ENCODE peak calls at places on chromosome 18, in four cellular contexts. One of them, this sample, is unnamed.

GRCh38 chr18:37299471-37300304 is 265.9 kb downstream of the CELF4 start:
- DNase-seq in IMR-90: peak; percentile 93
- DNase-seq in H9: no peak
- DNase-seq in H1: no peak
- DNase-seq in this sample: peak; percentile 56

GRCh38 chr18:73245345-73245744 is 377.6 kb upstream of the NETO1 start:
- DNase-seq in IMR-90: no peak
- DNase-seq in H1: peak; percentile 47
- DNase-seq in H9: peak; percentile 51
- DNase-seq in this sample: peak; percentile 89

GRCh38 chr18:8212893-8213805 is 396.1 kb upstream of the RAB12 start:
- DNase-seq in H9: no peak
- DNase-seq in IMR-90: peak; percentile 94
- DNase-seq in H1: no peak
- DNase-seq in this sample: no peak

GRCh38 chr18:6328624-6329016 is 86.1 kb downstream of the L3MBTL4 start:
- DNase-seq in H9: no peak
- DNase-seq in H1: no peak
- DNase-seq in IMR-90: no peak
- DNase-seq in this sample: no peak

GRCh38 chr18:78765142-78765541 is 214.5 kb upstream of the SALL3 start:
- DNase-seq in IMR-90: no peak
- DNase-seq in H9: no peak
- DNase-seq in H1: no peak
- DNase-seq in this sample: no peak

GRCh38 chr18:67232406-67232805 is 284.1 kb downstream of the DSEL start:
- DNase-seq in IMR-90: peak; percentile 62
- DNase-seq in H1: no peak
- DNase-seq in H9: no peak
- DNase-seq in this sample: peak; percentile 4

GRCh38 chr18:26549103-26549485 is 741 bp upstream of the KCTD1 start:
- DNase-seq in H9: no peak
- DNase-seq in IMR-90: peak; percentile 31
- DNase-seq in H1: peak; percentile 74
- DNase-seq in this sample: peak; percentile 73

GRCh38 chr18:74806700-74807416 is 209.2 kb downstream of the ZNF407 start:
- DNase-seq in H1: no peak
- DNase-seq in IMR-90: peak; percentile 94
- DNase-seq in H9: no peak
- DNase-seq in this sample: peak; percentile 54

GRCh38 chr18:33375829-33376228 is 64.7 kb downstream of the CCDC178 start:
- DNase-seq in H9: no peak
- DNase-seq in H1: no peak
- DNase-seq in IMR-90: no peak
- DNase-seq in this sample: no peak

GRCh38 chr18:33114749-33115148 is 325.8 kb downstream of the CCDC178 start:
- DNase-seq in H1: no peak
- DNase-seq in IMR-90: no peak
- DNase-seq in H9: no peak
- DNase-seq in this sample: no peak

GRCh38 chr18:39232937-39233336 is 1667.3 kb upstream of the CELF4 start:
- DNase-seq in H9: no peak
- DNase-seq in IMR-90: no peak
- DNase-seq in H1: no peak
- DNase-seq in this sample: no peak

GRCh38 chr18:34709104-34709503 is 994 bp upstream of the DTNA start:
- DNase-seq in IMR-90: peak; percentile 87
- DNase-seq in H1: no peak
- DNase-seq in H9: no peak
- DNase-seq in this sample: no peak

GRCh38 chr18:25445430-25445829 is 93.5 kb upstream of the ZNF521 start:
- DNase-seq in H1: no peak
- DNase-seq in IMR-90: no peak
- DNase-seq in H9: no peak
- DNase-seq in this sample: no peak

GRCh38 chr18:47929681-47930085 is 776 bp downstream of the SMAD2 start:
- DNase-seq in H1: no peak
- DNase-seq in H9: no peak
- DNase-seq in IMR-90: peak; percentile 45
- DNase-seq in this sample: no peak

GRCh38 chr18:62715829-62716678 is 713 bp downstream of the PHLPP1 start:
- DNase-seq in H1: peak; percentile 73
- DNase-seq in IMR-90: peak; percentile 59
- DNase-seq in H9: peak; percentile 49
- DNase-seq in this sample: peak; percentile 79

GRCh38 chr18:76589309-76589708 is 94.3 kb upstream of the ZNF516 start:
- DNase-seq in IMR-90: no peak
- DNase-seq in H9: no peak
- DNase-seq in H1: no peak
- DNase-seq in this sample: no peak

GRCh38 chr18:61702007-61702406 is 190.8 kb downstream of the RNF152 start:
- DNase-seq in H9: no peak
- DNase-seq in H1: no peak
- DNase-seq in IMR-90: peak; percentile 89
- DNase-seq in this sample: no peak

GRCh38 chr18:36130883-36131653 is 1.4 kb downstream of the ELP2 start:
- DNase-seq in H1: no peak
- DNase-seq in H9: no peak
- DNase-seq in IMR-90: no peak
- DNase-seq in this sample: no peak

GRCh38 chr18:36302676-36303075 is 5.2 kb downstream of the FHOD3 start:
- DNase-seq in IMR-90: peak; percentile 42
- DNase-seq in H9: no peak
- DNase-seq in H1: no peak
- DNase-seq in this sample: no peak

GRCh38 chr18:21194871-21195771 is 46.9 kb upstream of the GREB1L start:
- DNase-seq in IMR-90: peak; percentile 58
- DNase-seq in H1: no peak
- DNase-seq in H9: no peak
- DNase-seq in this sample: peak; percentile 42

GRCh38 chr18:73901151-73901550 is 246.5 kb downstream of the FBXO15 start:
- DNase-seq in H1: no peak
- DNase-seq in IMR-90: no peak
- DNase-seq in H9: no peak
- DNase-seq in this sample: no peak

GRCh38 chr18:8341481-8342230 is 267.6 kb upstream of the RAB12 start:
- DNase-seq in IMR-90: peak; percentile 75
- DNase-seq in H1: no peak
- DNase-seq in H9: no peak
- DNase-seq in this sample: peak; percentile 25

GRCh38 chr18:63844254-63844653 is 43.3 kb upstream of the SERPINB2 start:
- DNase-seq in H9: no peak
- DNase-seq in H1: no peak
- DNase-seq in IMR-90: peak; percentile 67
- DNase-seq in this sample: peak; percentile 47

GRCh38 chr18:72672364-72673151 is 128.4 kb upstream of the CBLN2 start:
- DNase-seq in IMR-90: peak; percentile 11
- DNase-seq in H1: no peak
- DNase-seq in H9: no peak
- DNase-seq in this sample: peak; percentile 60

GRCh38 chr18:21386523-21387240 is 144.7 kb downstream of the GREB1L start:
- DNase-seq in H1: no peak
- DNase-seq in IMR-90: no peak
- DNase-seq in H9: peak; percentile 50
- DNase-seq in this sample: peak; percentile 97

GRCh38 chr18:49031511-49032188 is 80.9 kb upstream of the SMAD7 start:
- DNase-seq in H1: peak; percentile 41
- DNase-seq in IMR-90: no peak
- DNase-seq in H9: no peak
- DNase-seq in this sample: no peak

GRCh38 chr18:48326901-48327675 is 82.1 kb downstream of the ZBTB7C start:
- DNase-seq in IMR-90: peak; percentile 29
- DNase-seq in H1: no peak
- DNase-seq in H9: no peak
- DNase-seq in this sample: no peak

GRCh38 chr18:48541026-48541746 is 2.4 kb downstream of the CTIF start:
- DNase-seq in IMR-90: peak; percentile 75
- DNase-seq in H1: peak; percentile 73
- DNase-seq in H9: peak; percentile 66
- DNase-seq in this sample: peak; percentile 90

GRCh38 chr18:65704051-65704450 is 46.8 kb upstream of the CDH7 start:
- DNase-seq in IMR-90: no peak
- DNase-seq in H9: no peak
- DNase-seq in H1: no peak
- DNase-seq in this sample: no peak

GRCh38 chr18:75521808-75522207 is 94.3 kb upstream of the SMIM21 start:
- DNase-seq in IMR-90: no peak
- DNase-seq in H1: no peak
- DNase-seq in H9: no peak
- DNase-seq in this sample: peak; percentile 11

GRCh38 chr18:76757343-76757742 is 65.0 kb upstream of the ZNF236 start:
- DNase-seq in IMR-90: no peak
- DNase-seq in H1: no peak
- DNase-seq in H9: no peak
- DNase-seq in this sample: no peak

GRCh38 chr18:58177886-58178470 is 134.0 kb downstream of the NEDD4L start:
- DNase-seq in IMR-90: no peak
- DNase-seq in H9: no peak
- DNase-seq in H1: peak; percentile 14
- DNase-seq in this sample: no peak
- H3K4me2 ChIP-seq in IMR-90: peak overlapping the region; percentile 55
- H3K4me2 ChIP-seq in H9: no peak overlapping the region
- H3K4me2 ChIP-seq in H1: no peak overlapping the region
- H3K4me2 ChIP-seq in this sample: no peak overlapping the region

GRCh38 chr18:50647237-50647636 is 87.3 kb downstream of the MAPK4 start:
- DNase-seq in H1: no peak
- DNase-seq in IMR-90: no peak
- DNase-seq in H9: no peak
- DNase-seq in this sample: no peak

GRCh38 chr18:50647792-50648191 is 87.9 kb downstream of the MAPK4 start:
- DNase-seq in H1: no peak
- DNase-seq in IMR-90: no peak
- DNase-seq in H9: no peak
- DNase-seq in this sample: no peak

GRCh38 chr18:50642439-50642838 is 82.6 kb downstream of the MAPK4 start:
- DNase-seq in H9: no peak
- DNase-seq in H1: no peak
- DNase-seq in IMR-90: no peak
- DNase-seq in this sample: peak; percentile 25

GRCh38 chr18:50644146-50644545 is 84.3 kb downstream of the MAPK4 start:
- DNase-seq in H9: no peak
- DNase-seq in H1: no peak
- DNase-seq in IMR-90: no peak
- DNase-seq in this sample: no peak

GRCh38 chr18:50644807-50645206 is 84.9 kb downstream of the MAPK4 start:
- DNase-seq in H9: peak; percentile 85
- DNase-seq in H1: peak; percentile 61
- DNase-seq in IMR-90: no peak
- DNase-seq in this sample: peak; percentile 86
- H4K5ac ChIP-seq in H9: no peak overlapping the region
- H4K5ac ChIP-seq in H1: no peak overlapping the region
- H4K5ac ChIP-seq in IMR-90: no peak overlapping the region
- H4K5ac ChIP-seq in this sample: no peak overlapping the region

DNA sequence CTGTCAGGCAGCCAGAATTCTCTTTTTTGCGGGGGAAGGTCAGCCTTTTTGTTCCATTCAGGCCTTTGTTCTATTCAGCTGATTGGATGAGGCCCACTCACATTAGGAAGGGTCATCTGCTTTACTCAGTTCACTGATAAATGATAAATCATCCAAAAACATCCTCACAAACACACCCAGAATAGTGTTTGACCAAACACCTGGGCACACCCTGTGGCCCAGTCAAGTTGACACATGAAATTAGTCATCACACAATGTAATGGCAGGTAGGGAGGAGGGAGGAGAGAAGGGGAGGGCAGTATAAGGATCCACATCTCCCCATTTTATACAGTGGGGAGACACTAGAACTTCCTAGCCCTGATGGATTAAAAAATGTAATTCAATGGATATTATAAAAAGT is 8.3 kb upstream of the RMC1 start:
- DNase-seq in H9: no peak
- DNase-seq in IMR-90: no peak
- DNase-seq in H1: no peak
- DNase-seq in this sample: no peak
- H3K4me2 ChIP-seq in H9: no peak overlapping the region
- H3K4me2 ChIP-seq in IMR-90: no peak overlapping the region
- H3K4me2 ChIP-seq in H1: no peak overlapping the region
- H3K4me2 ChIP-seq in this sample: no peak overlapping the region

DNA sequence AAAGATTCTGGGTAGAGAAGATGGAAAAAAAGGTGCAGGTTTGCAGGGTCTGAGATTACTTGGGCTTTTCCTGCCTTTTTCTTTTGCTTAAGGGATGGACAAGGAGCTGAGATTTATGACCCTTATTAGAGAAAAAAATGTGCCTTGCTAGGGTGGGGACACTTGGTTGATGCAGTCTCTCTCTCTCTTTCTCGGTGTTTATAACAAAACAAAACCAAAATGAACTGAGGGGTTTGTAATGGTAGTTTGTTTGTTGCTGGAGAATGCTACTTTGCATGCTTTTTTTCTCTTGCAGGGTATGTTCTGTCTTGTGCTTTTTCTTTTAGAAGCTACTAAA is 300 bp downstream of the ZNF532 start:
- DNase-seq in H1: no peak
- DNase-seq in H9: no peak
- DNase-seq in IMR-90: no peak
- DNase-seq in this sample: no peak
- H4K5ac ChIP-seq in H1: peak overlapping the region; percentile 60
- H4K5ac ChIP-seq in H9: peak overlapping the region; percentile 18
- H4K5ac ChIP-seq in IMR-90: peak overlapping the region; percentile 85
- H4K5ac ChIP-seq in this sample: peak overlapping the region; percentile 14

GRCh38 chr18:13266208-13267100 is 47.9 kb downstream of the LDLRAD4 start:
- DNase-seq in IMR-90: no peak
- DNase-seq in H1: no peak
- DNase-seq in H9: no peak
- DNase-seq in this sample: no peak

GRCh38 chr18:13269599-13270011 is 51.0 kb downstream of the LDLRAD4 start:
- DNase-seq in H9: no peak
- DNase-seq in H1: no peak
- DNase-seq in IMR-90: no peak
- DNase-seq in this sample: no peak

GRCh38 chr18:13268746-13269285 is 50.3 kb downstream of the LDLRAD4 start:
- DNase-seq in H1: no peak
- DNase-seq in H9: no peak
- DNase-seq in IMR-90: no peak
- DNase-seq in this sample: no peak

GRCh38 chr18:13267517-13267916 is 49.0 kb downstream of the LDLRAD4 start:
- DNase-seq in H1: no peak
- DNase-seq in H9: peak; percentile 17
- DNase-seq in IMR-90: no peak
- DNase-seq in this sample: peak; percentile 23

DNA sequence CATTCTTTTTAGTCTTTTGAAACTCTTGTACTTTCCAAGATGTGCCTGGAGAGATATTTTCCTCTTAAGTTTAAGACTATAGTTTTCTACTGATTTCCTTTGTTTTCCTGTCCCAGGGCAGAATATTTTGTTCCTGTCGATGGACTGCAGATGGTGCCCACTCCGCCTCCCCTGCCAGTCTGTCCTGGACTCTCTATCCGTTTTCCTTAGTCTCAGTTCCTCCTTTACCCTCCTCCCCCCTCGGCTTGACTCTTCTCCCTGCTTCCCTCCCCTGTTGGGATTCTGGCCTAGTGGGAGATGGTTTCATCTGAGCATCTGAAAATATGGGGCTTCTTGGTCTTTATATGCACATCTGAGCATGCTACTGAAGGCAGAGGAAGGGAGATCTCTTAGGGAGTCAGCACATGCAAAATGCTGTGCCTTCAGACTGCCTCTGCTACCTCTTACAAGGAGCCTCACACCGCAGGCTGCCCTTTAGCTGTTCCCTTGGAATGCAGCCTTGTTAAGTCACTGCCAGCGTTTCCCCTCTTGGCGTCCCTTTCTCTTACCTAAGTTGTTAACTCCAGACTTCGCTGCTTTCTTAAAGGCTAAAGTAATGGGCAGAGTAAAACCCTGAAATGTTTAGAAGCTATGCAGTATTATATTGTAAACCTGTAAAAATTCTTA is 49.6 kb downstream of the LDLRAD4 start:
- DNase-seq in IMR-90: peak; percentile 24
- DNase-seq in H9: peak; percentile 72
- DNase-seq in H1: no peak
- DNase-seq in this sample: peak; percentile 92
- H3K4me2 ChIP-seq in IMR-90: no peak overlapping the region
- H3K4me2 ChIP-seq in H9: no peak overlapping the region
- H3K4me2 ChIP-seq in H1: no peak overlapping the region
- H3K4me2 ChIP-seq in this sample: no peak overlapping the region